ENCODE peak calls at places on chromosomes 13 and 19, in four cellular contexts. X, W, R and S are unnamed samples.

GRCh38 chr19:34145741-34146202 is 26.5 kb upstream of the LSM14A start:
- DNase-seq in W (peak), R (no peak), X (peak), S (no peak)

GRCh38 chr19:2173841-2174577 is 10.3 kb downstream of the DOT1L start:
- DNase-seq in R (no peak), X (no peak), W (no peak), S (no peak)

GRCh38 chr19:46118136-46118535 is 6.4 kb downstream of the IGFL3 start:
- DNase-seq in R (no peak), W (no peak), X (no peak), S (no peak)

GRCh38 chr19:46192990-46193650 is 36.4 kb upstream of the IGFL1 start:
- DNase-seq in W (peak), R (no peak), X (no peak), S (no peak)

GRCh38 chr13:45859682-45860081 is 8.1 kb upstream of the SIAH3 start:
- DNase-seq in W (no peak), X (no peak), R (no peak), S (no peak)

GRCh38 chr13:74288361-74288911 is 154.2 kb upstream of the KLF12 start:
- DNase-seq in R (peak), W (no peak), X (no peak), S (peak)

GRCh38 chr13:45333973-45334922 is 6.7 kb downstream of the TPT1 start:
- DNase-seq in W (no peak), X (peak), R (no peak), S (no peak)

GRCh38 chr13:24984134-24984533 is 111.8 kb upstream of the PABPC3 start:
- DNase-seq in W (no peak), R (no peak), X (no peak), S (no peak)

GRCh38 chr13:80157261-80157942 is 183.5 kb downstream of the SPRY2 start:
- DNase-seq in X (no peak), R (no peak), W (no peak), S (no peak)

GRCh38 chr13:106536244-106537034 is 977 bp upstream of the EFNB2 start:
- DNase-seq in W (peak), X (peak), R (peak), S (peak)

GRCh38 chr19:46685189-46685588 is 24.2 kb upstream of the DACT3 start:
- DNase-seq in R (no peak), W (no peak), X (no peak), S (no peak)

GRCh38 chr13:39552233-39552632 is 50.8 kb downstream of the LHFPL6 start:
- DNase-seq in R (no peak), W (no peak), X (no peak), S (no peak)

GRCh38 chr19:50837300-50837699 is 3.9 kb upstream of the KLK15 start:
- DNase-seq in X (no peak), R (no peak), W (no peak), S (no peak)

GRCh38 chr13:59409651-59410200 is 754.0 kb downstream of the DIAPH3 start:
- DNase-seq in X (no peak), R (no peak), W (no peak), S (no peak)

GRCh38 chr13:105395041-105395440 is 1140.4 kb downstream of the EFNB2 start:
- DNase-seq in X (no peak), W (no peak), R (no peak), S (no peak)

GRCh38 chr19:1773173-1773572 is 19.9 kb downstream of the ONECUT3 start:
- DNase-seq in R (no peak), W (peak), X (no peak), S (no peak)

GRCh38 chr19:49502866-49503581 is 6.8 kb downstream of the RPS11 start:
- DNase-seq in X (peak), R (no peak), W (peak), S (no peak)

GRCh38 chr19:1130801-1131717 is 27.3 kb downstream of the GPX4 start:
- DNase-seq in W (no peak), X (no peak), R (no peak), S (no peak)

GRCh38 chr19:55637534-55637933 is 3.3 kb upstream of the ZNF580 start:
- DNase-seq in W (no peak), R (no peak), X (no peak), S (no peak)

GRCh38 chr19:33673996-33674395 is 52.2 kb downstream of the CHST8 start:
- DNase-seq in R (no peak), W (no peak), X (no peak), S (no peak)

GRCh38 chr13:98486412-98486811 is 90.5 kb downstream of the STK24 start:
- DNase-seq in R (no peak), W (no peak), X (no peak), S (no peak)

GRCh38 chr13:66138172-66138811 is 1091.8 kb downstream of the PCDH9 start:
- DNase-seq in X (no peak), W (no peak), R (no peak), S (no peak)

GRCh38 chr19:29882719-29883105 is 59.3 kb upstream of the URI1 start:
- DNase-seq in X (no peak), R (no peak), W (no peak), S (no peak)

GRCh38 chr19:56896041-56896440 is 55.5 kb upstream of the PEG3 start:
- DNase-seq in X (no peak), W (no peak), R (no peak), S (no peak)

GRCh38 chr19:801861-802496 is 4.7 kb downstream of the PTBP1 start:
- DNase-seq in R (no peak), X (no peak), W (no peak), S (peak)

GRCh38 chr19:47239610-47240296 is 8.8 kb upstream of the BBC3 start:
- DNase-seq in W (peak), R (peak), X (peak), S (peak)

GRCh38 chr13:33109801-33110200 is 93.6 kb downstream of the KL start:
- DNase-seq in W (peak), X (no peak), R (no peak), S (no peak)

GRCh38 chr13:95533545-95534135 is 18.9 kb upstream of the CLDN10 start:
- DNase-seq in R (no peak), W (no peak), X (no peak), S (no peak)

GRCh38 chr19:5692785-5693194 is 2.7 kb downstream of the RPL36 start:
- DNase-seq in R (no peak), W (no peak), X (no peak), S (no peak)